ENCODE peak calls at places on chromosomes 13 and 19, in seven cellular contexts. H, J, S, V, I, Q and G are unnamed samples.

GRCh38 chr19:32368781-32369180 is 23.4 kb downstream of the ZNF507 start:
- DNase-seq in H (no peak), V (no peak), S (no peak), Q (no peak), I (no peak), J (no peak), G (no peak)

GRCh38 chr13:21894703-21895699 is 224.1 kb downstream of the FGF9 start:
- DNase-seq in V (no peak), S (no peak), H (no peak), Q (no peak), J (no peak), I (no peak), G (no peak)

GRCh38 chr13:48678316-48678715 is 24.6 kb downstream of the CYSLTR2 start:
- DNase-seq in S (no peak), Q (no peak), H (no peak), V (no peak), J (no peak), I (no peak), G (no peak)

GRCh38 chr19:8612807-8613171 is 2.3 kb upstream of the ADAMTS10 start:
- DNase-seq in S (no peak), H (no peak), I (no peak), Q (no peak), J (no peak), V (no peak), G (no peak)

GRCh38 chr13:41356788-41357187 is 45.7 kb downstream of the NAA16 start:
- DNase-seq in J (no peak), V (no peak), Q (no peak), S (no peak), H (no peak), I (no peak), G (no peak)

GRCh38 chr13:70253834-70254233 is 145.6 kb upstream of the KLHL1 start:
- DNase-seq in H (no peak), J (no peak), V (no peak), S (no peak), I (no peak), Q (no peak), G (no peak)

GRCh38 chr13:55999709-56000108 is 1141.0 kb upstream of the PRR20A start:
- DNase-seq in V (no peak), H (no peak), Q (no peak), I (no peak), S (no peak), J (no peak), G (no peak)

GRCh38 chr13:114106991-114107685 is 25.3 kb downstream of the RASA3 start:
- DNase-seq in S (no peak), J (no peak), V (no peak), I (peak; percentile 34), Q (no peak), H (peak; percentile 51), G (no peak)

GRCh38 chr19:1249298-1249989 is 1.1 kb downstream of the MIDN start:
- DNase-seq in J (peak; percentile 99), H (peak; percentile 97), V (peak; percentile 91), I (peak; percentile 96), S (peak; percentile 96), Q (peak; percentile 87), G (peak; percentile 96)

GRCh38 chr13:53408847-53409568 is 380.4 kb downstream of the OLFM4 start:
- DNase-seq in V (peak; percentile 8), I (no peak), Q (no peak), J (no peak), H (no peak), S (no peak), G (no peak)

GRCh38 chr19:10562609-10563008 is 3.2 kb downstream of the KRI1 start:
- DNase-seq in J (no peak), V (no peak), S (no peak), Q (no peak), H (no peak), I (no peak), G (no peak)

DNA sequence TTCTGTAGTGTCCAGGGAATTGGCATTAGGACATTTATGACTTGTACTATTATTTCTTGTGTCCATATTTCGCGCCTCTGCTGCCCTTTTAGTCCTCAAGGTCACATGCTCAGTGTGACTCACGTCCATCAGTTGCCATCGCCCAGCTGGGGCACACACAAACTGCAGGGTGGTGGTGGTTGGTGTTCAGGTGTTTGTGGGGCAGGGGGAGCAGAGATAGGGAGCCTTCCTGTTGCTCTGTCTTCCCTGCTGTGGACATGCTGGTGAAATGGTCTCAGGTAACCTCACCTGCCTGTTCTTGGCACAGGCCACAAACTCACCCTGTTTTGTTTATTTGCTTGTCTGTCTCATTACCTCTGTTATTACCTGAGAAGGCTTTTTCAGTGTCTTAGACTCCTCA is 22.4 kb downstream of the PRR12 start:
- DNase-seq in Q (no peak), V (no peak), J (peak; percentile 56), S (no peak), H (no peak), I (no peak), G (no peak)
- H3K4me3 ChIP-seq in Q (no peak overlapping the region), V (no peak overlapping the region), J (no peak overlapping the region), S (no peak overlapping the region), H (no peak overlapping the region), I (no peak overlapping the region), G (no peak overlapping the region)

DNA sequence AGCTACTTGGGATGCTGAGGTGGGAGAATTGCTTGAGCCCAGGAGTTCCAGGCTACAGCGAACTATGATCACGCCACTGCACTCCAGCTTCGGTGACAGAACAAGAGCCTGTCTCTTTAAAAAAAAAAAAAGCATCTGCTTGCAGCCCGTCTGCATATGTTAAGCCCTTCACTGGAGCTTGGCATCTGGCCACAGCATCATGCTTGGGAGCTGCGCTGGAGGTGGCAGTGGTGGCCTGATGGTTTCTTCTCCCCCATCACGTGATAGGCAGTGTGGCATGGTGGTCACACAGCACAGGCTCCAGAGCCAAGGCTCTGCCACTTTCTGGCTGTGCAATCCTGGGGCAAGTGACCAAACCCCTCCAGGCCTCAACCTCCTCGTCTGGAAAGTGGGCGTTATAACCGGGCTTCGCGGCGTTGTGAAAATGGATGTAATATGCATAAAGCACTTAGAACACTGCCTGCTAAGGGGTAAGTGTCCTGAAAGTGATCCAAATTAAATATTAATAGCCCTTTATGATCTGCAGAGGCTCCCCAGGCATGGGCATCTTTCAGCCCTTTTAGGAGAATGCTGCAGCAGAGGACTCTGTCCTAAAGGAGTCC is 24.4 kb downstream of the MARK4 start:
- DNase-seq in V (no peak), H (no peak), I (no peak), Q (no peak), S (no peak), J (no peak), G (peak; percentile 11)
- H3K4me3 ChIP-seq in V (no peak overlapping the region), H (no peak overlapping the region), I (no peak overlapping the region), Q (no peak overlapping the region), S (no peak overlapping the region), J (no peak overlapping the region), G (no peak overlapping the region)

DNA sequence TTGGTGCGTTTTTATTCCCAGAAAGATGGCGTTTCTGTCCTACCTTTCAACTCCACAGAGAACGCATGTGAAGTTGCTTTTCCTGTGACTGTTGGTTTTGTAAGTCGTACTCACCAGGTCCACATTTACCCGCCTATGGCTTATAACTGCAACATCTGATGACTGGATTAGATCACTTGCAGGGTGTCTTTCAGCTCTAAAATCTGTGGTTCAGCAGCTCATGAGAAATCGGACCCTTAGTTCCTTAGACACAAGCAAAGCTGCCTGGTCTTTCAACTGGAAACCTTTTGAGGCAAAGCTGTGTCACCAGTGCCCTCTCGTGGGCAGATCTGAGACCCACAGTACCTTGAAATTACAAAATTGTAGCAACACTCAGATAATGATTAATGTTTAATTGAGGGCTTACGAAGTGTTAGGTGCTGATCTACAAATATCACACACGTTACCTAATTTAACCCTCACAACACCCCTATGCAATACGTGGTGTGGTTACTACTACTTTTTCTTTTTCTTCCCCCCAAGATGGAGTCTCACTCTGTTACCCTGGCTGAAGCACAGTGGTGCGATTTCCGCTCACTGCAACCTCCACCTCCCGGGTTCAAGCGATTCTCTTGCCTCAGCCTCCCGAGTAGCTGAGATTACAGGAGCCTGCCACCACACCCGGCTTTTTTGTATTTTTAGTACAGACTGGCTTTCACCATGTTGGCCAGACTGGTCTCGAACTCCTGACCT is 65.4 kb downstream of the RUBCNL start:
- DNase-seq in V (no peak), J (peak; percentile 79), S (peak; percentile 47), I (peak; percentile 62), Q (no peak), H (no peak), G (peak; percentile 67)
- H3K4me3 ChIP-seq in V (no peak overlapping the region), J (no peak overlapping the region), S (no peak overlapping the region), I (no peak overlapping the region), Q (no peak overlapping the region), H (no peak overlapping the region), G (no peak overlapping the region)

GRCh38 chr19:5436948-5437306 is 18.3 kb upstream of the ZNRF4 start:
- DNase-seq in H (no peak), V (no peak), J (no peak), S (no peak), I (no peak), Q (no peak), G (no peak)
- H3K4me3 ChIP-seq in H (no peak overlapping the region), V (no peak overlapping the region), J (peak overlapping the region; percentile 67), S (no peak overlapping the region), I (no peak overlapping the region), Q (peak overlapping the region; percentile 40), G (peak overlapping the region; percentile 52)

GRCh38 chr13:97245011-97245410 is 22.9 kb downstream of the MBNL2 start:
- DNase-seq in V (no peak), J (no peak), S (no peak), H (no peak), I (no peak), Q (no peak), G (no peak)

GRCh38 chr13:97248243-97248642 is 26.1 kb downstream of the MBNL2 start:
- DNase-seq in J (no peak), I (no peak), V (no peak), S (no peak), H (no peak), Q (no peak), G (no peak)

GRCh38 chr13:97243915-97244820 is 22.0 kb downstream of the MBNL2 start:
- DNase-seq in Q (no peak), I (no peak), V (no peak), J (no peak), H (no peak), S (no peak), G (no peak)

GRCh38 chr13:97249093-97249787 is 27.1 kb downstream of the MBNL2 start:
- DNase-seq in V (no peak), Q (no peak), H (no peak), J (no peak), I (no peak), S (no peak), G (no peak)

DNA sequence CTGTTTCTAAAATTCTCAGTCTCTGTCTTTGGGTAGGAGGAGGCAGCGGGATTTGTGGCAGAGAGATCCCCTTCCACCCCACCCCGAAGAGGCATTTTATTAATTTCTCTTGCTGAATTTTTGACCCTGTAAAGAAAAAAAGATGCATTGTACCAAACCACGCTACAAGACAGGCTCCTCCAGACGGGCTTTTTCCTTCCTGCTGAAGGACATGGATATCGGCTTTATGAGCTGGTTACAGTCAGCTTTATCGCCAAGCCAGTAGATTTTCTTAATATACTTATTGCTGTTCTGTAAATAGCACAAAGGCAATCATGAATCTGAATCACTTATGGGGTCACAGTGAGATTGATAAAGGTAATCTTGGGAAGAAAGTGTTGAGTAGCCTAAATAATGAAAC is 24.5 kb downstream of the MBNL2 start:
- DNase-seq in Q (no peak), S (no peak), I (no peak), J (peak; percentile 51), V (no peak), H (no peak), G (no peak)
- H3K4me3 ChIP-seq in Q (no peak overlapping the region), S (no peak overlapping the region), I (peak overlapping the region; percentile 50), J (peak overlapping the region; percentile 62), V (no peak overlapping the region), H (peak overlapping the region; percentile 13), G (peak overlapping the region; percentile 51)